ENCODE peak calls at places on chromosome 1, in five cellular contexts. R is K562, Z is lower leg skin, A is A549, O is uterus. E is an unnamed sample.
A peak's percentile ranks its signal among the peaks of the same experiment; 100 is the strongest.

GRCh38 chr1:157849229-157849875 is 7.7 kb upstream of the CD5L start:
- DNase-seq in O (no peak), A (no peak), Z (no peak), R (no peak), E (no peak)

GRCh38 chr1:40627987-40628902 is 37.2 kb downstream of the RIMS3 start:
- DNase-seq in Z (no peak), O (no peak), A (no peak), R (no peak), E (no peak)

GRCh38 chr1:7408771-7409150 is 362.3 kb upstream of the VAMP3 start:
- DNase-seq in A (no peak), Z (peak; percentile 12), R (no peak), O (no peak), E (no peak)

GRCh38 chr1:245091818-245092637 is 62.8 kb upstream of the KIF26B start:
- DNase-seq in Z (peak; percentile 16), A (peak; percentile 75), R (peak; percentile 77), O (peak; percentile 54), E (peak; percentile 87)

GRCh38 chr1:18302788-18303413 is 177.8 kb upstream of the KLHDC7A start:
- DNase-seq in A (no peak), O (no peak), Z (no peak), R (peak; percentile 31), E (no peak)

GRCh38 chr1:2195785-2196184 is 1.2 kb upstream of the FAAP20 start:
- DNase-seq in O (no peak), R (no peak), Z (no peak), A (no peak), E (no peak)

GRCh38 chr1:52365091-52365745 is 787 bp downstream of the CC2D1B start:
- DNase-seq in R (peak; percentile 86), Z (peak; percentile 42), A (peak; percentile 62), O (peak; percentile 51), E (peak; percentile 80)

GRCh38 chr1:36553591-36554417 is 71.1 kb upstream of the CSF3R start:
- DNase-seq in Z (no peak), R (peak; percentile 90), O (no peak), A (peak; percentile 56), E (peak; percentile 61)

GRCh38 chr1:19643113-19643512 is 998 bp upstream of the NBL1 start:
- DNase-seq in Z (no peak), O (no peak), A (peak; percentile 88), R (no peak), E (peak; percentile 88)

GRCh38 chr1:19643602-19644419 is at the start of gene NBL1:
- DNase-seq in A (peak; percentile 41), R (peak; percentile 69), Z (no peak), O (peak; percentile 78), E (no peak)

GRCh38 chr1:19637606-19638005 is 6.5 kb upstream of the NBL1 start:
- DNase-seq in R (no peak), A (no peak), O (no peak), Z (no peak), E (no peak)

GRCh38 chr1:19639999-19640362 is 4.1 kb upstream of the NBL1 start:
- DNase-seq in Z (peak; percentile 84), R (no peak), A (peak; percentile 36), O (no peak), E (no peak)

GRCh38 chr1:19640363-19641316 is 3.5 kb upstream of the NBL1 start:
- DNase-seq in Z (no peak), A (peak; percentile 60), R (no peak), O (no peak), E (no peak)
- TF ChIP-seq POLR2A in Z (no peak), A (no peak), R (no peak), O (no peak), E (no peak)

GRCh38 chr1:166479052-166479631 is 312.3 kb upstream of the FAM78B start:
- DNase-seq in O (peak; percentile 40), R (peak; percentile 80), A (no peak), Z (peak; percentile 34), E (no peak)
- TF ChIP-seq POLR2A in O (no peak), R (no peak), A (no peak), Z (no peak), E (no peak)

GRCh38 chr1:167936068-167936929 is at the start of gene DCAF6:
- DNase-seq in A (peak; percentile 97), R (peak; percentile 99), Z (peak; percentile 98), O (peak; percentile 98), E (peak; percentile 89)

GRCh38 chr1:167937709-167938010 is 788 bp upstream of the MPC2 start:
- DNase-seq in O (no peak), R (no peak), A (no peak), Z (no peak), E (no peak)

GRCh38 chr1:167938083-167938482 is 1.2 kb upstream of the MPC2 start:
- DNase-seq in Z (no peak), O (no peak), A (no peak), R (peak; percentile 53), E (no peak)

GRCh38 chr1:167935252-167936067 is 1.0 kb upstream of the DCAF6 start:
- DNase-seq in O (peak; percentile 28), R (peak; percentile 72), A (peak; percentile 41), Z (no peak), E (peak; percentile 18)

GRCh38 chr1:167936930-167937708 is at the start of gene MPC2:
- DNase-seq in R (peak; percentile 95), O (peak; percentile 84), Z (peak; percentile 71), A (peak; percentile 81), E (peak; percentile 20)
- TF ChIP-seq POLR2A in R (peak; percentile 84), O (peak; percentile 30), Z (no peak), A (no peak), E (peak; percentile 9)

GRCh38 chr1:118960567-118961136 is 27.5 kb downstream of the TBX15 start:
- DNase-seq in A (peak; percentile 28), R (peak; percentile 55), Z (peak; percentile 83), O (no peak), E (peak; percentile 26)
- TF ChIP-seq POLR2A in A (no peak), R (no peak), Z (no peak), O (no peak), E (no peak)

GRCh38 chr1:16498573-16499359 is 15.3 kb downstream of the RNU1-1 start:
- DNase-seq in O (peak; percentile 87), A (peak; percentile 75), Z (peak; percentile 80), R (peak; percentile 96), E (peak; percentile 68)
- TF ChIP-seq POLR2A in O (peak; percentile 69), A (peak; percentile 8), Z (no peak), R (peak; percentile 41), E (peak; percentile 19)

E was measured in H54.